ENCODE peak calls at places on chromosomes 4 and X, in four cellular contexts. E is brain microvascular endothelial cell, J is glutamatergic neuron, N is endodermal cell. P is an unnamed sample.

GRCh38 chrX:10851809-10852208 is 231.4 kb upstream of the MID1 start:
- DNase-seq in E (no peak), J (no peak), N (no peak), P (no peak)

GRCh38 chr4:80918004-80918403 is 112.5 kb upstream of the BMP3 start:
- DNase-seq in E (no peak), J (no peak), N (no peak), P (no peak)

GRCh38 chr4:86924805-86925204 is 10.0 kb upstream of the AFF1 start:
- DNase-seq in E (peak), J (no peak), N (peak), P (no peak)

GRCh38 chr4:185801471-185801870 is 10.5 kb downstream of the SORBS2 start:
- DNase-seq in E (no peak), J (no peak), N (no peak), P (no peak)

GRCh38 chr4:5638976-5639375 is 69.4 kb downstream of the EVC2 start:
- DNase-seq in E (peak), J (peak), N (no peak), P (no peak)

GRCh38 chr4:37243722-37244582 is 591 bp upstream of the NWD2 start:
- DNase-seq in E (no peak), J (peak), N (peak), P (peak)

GRCh38 chrX:40202456-40202855 is 104.7 kb upstream of the BCOR start:
- DNase-seq in E (no peak), J (no peak), N (no peak), P (no peak)

GRCh38 chr4:107619065-107619464 is 101.0 kb downstream of the PAPSS1 start:
- DNase-seq in E (peak), J (no peak), N (no peak), P (no peak)

GRCh38 chrX:33969105-33969504 is 163.0 kb downstream of the FAM47A start:
- DNase-seq in E (no peak), J (no peak), N (no peak), P (no peak)

GRCh38 chr4:171928336-171928735 is 115.1 kb downstream of the GALNTL6 start:
- DNase-seq in E (no peak), J (no peak), N (no peak), P (no peak)

GRCh38 chrX:10190367-10190766 is 33.6 kb downstream of the CLCN4 start:
- DNase-seq in E (peak), J (no peak), N (no peak), P (no peak)

GRCh38 chr4:88041626-88042025 is 34.2 kb downstream of the PKD2 start:
- DNase-seq in E (no peak), J (no peak), N (no peak), P (no peak)

GRCh38 chrX:12973561-12974216 is 1.2 kb upstream of the TMSB4X start:
- DNase-seq in E (no peak), J (no peak), N (peak), P (no peak)

GRCh38 chr4:75598390-75598789 is 31.9 kb downstream of the CDKL2 start:
- DNase-seq in E (no peak), J (no peak), N (no peak), P (no peak)

GRCh38 chr4:121421594-121421993 is 40.8 kb upstream of the QRFPR start:
- DNase-seq in E (no peak), J (no peak), N (no peak), P (peak)

GRCh38 chr4:159871141-159871540 is 768.3 kb downstream of the RAPGEF2 start:
- DNase-seq in E (peak), J (no peak), N (no peak), P (no peak)

GRCh38 chr4:155405059-155405458 is 28.3 kb upstream of the MAP9 start:
- DNase-seq in E (no peak), J (no peak), N (no peak), P (no peak)

GRCh38 chr4:31674313-31674947 is 954.3 kb downstream of the PCDH7 start:
- DNase-seq in E (peak), J (no peak), N (peak), P (peak)

GRCh38 chr4:145736241-145736831 is 56.4 kb downstream of the C4orf51 start:
- DNase-seq in E (no peak), J (no peak), N (peak), P (no peak)

GRCh38 chrX:47145408-47146120 is 543 bp downstream of the RBM10 start:
- DNase-seq in E (no peak), J (peak), N (no peak), P (no peak)

GRCh38 chrX:120402363-120402762 is 40.5 kb downstream of the ATP1B4 start:
- DNase-seq in E (no peak), J (no peak), N (no peak), P (no peak)

GRCh38 chrX:118177708-118178107 is 61.1 kb upstream of the KLHL13 start:
- DNase-seq in E (no peak), J (no peak), N (no peak), P (no peak)